ENCODE peak calls at places on chromosomes 1 and 21, in four cellular contexts. X is occipital lobe, J is NCI-H748 treated with DMSO at 0.1 percent for 48 hours, L is Right ventricle myocardium superior. P is an unnamed sample.

GRCh38 chr1:175508320-175509110 is 234.9 kb downstream of the TNR start:
- DNase-seq in X (no peak), J (no peak), L (no peak), P (no peak)

GRCh38 chr1:156281281-156282142 is 1.1 kb downstream of the SMG5 start:
- DNase-seq in X (no peak), J (no peak), L (peak), P (peak)

GRCh38 chr1:44500181-44501021 is 95.3 kb downstream of the RNF220 start:
- DNase-seq in X (peak), L (no peak), J (no peak), P (peak)

GRCh38 chr1:172487550-172487949 is 43.7 kb upstream of the PIGC start:
- DNase-seq in L (no peak), X (no peak), J (no peak), P (no peak)

GRCh38 chr1:46202975-46203737 is at the start of gene LURAP1:
- DNase-seq in J (peak), L (peak), X (peak), P (peak)

GRCh38 chr1:109304221-109304915 is 2.4 kb downstream of the MYBPHL start:
- DNase-seq in J (no peak), L (no peak), X (peak), P (no peak)

GRCh38 chr1:25906644-25907300 is 553 bp upstream of the STMN1 start:
- DNase-seq in L (no peak), X (no peak), J (peak), P (peak)

GRCh38 chr1:185733818-185734709 is at the start of gene HMCN1:
- DNase-seq in X (peak), J (no peak), L (peak), P (peak)

GRCh38 chr1:10606070-10606469 is 131.3 kb downstream of the PEX14 start:
- DNase-seq in X (no peak), L (no peak), J (no peak), P (no peak)

GRCh38 chr1:162218546-162218945 is 149.1 kb downstream of the NOS1AP start:
- DNase-seq in J (no peak), L (no peak), X (no peak), P (no peak)

GRCh38 chr1:43418858-43419257 is 29.2 kb downstream of the SZT2 start:
- DNase-seq in J (no peak), X (no peak), L (no peak), P (no peak)

GRCh38 chr1:86866665-86867064 is 47.3 kb downstream of the SELENOF start:
- DNase-seq in L (no peak), J (no peak), X (no peak), P (no peak)

GRCh38 chr1:157798211-157798610 is 21.3 kb upstream of the FCRL2 start:
- DNase-seq in X (no peak), L (no peak), J (no peak), P (no peak)

GRCh38 chr1:52554756-52555155 is 1.9 kb upstream of the TUT4 start:
- DNase-seq in L (no peak), X (no peak), J (peak), P (no peak)

GRCh38 chr1:173392895-173393654 is 84.1 kb upstream of the PRDX6 start:
- DNase-seq in J (no peak), X (no peak), L (no peak), P (no peak)

GRCh38 chr1:30898031-30898815 is 10.3 kb downstream of the SDC3 start:
- DNase-seq in J (no peak), X (no peak), L (no peak), P (no peak)

GRCh38 chr1:224637510-224637909 is 21.4 kb downstream of the CNIH3 start:
- DNase-seq in J (no peak), X (no peak), L (no peak), P (no peak)

GRCh38 chr1:242723044-242723742 is 198.7 kb upstream of the PLD5 start:
- DNase-seq in L (no peak), J (no peak), X (no peak), P (no peak)

GRCh38 chr1:147808025-147808424 is 47.6 kb upstream of the GJA5 start:
- DNase-seq in J (no peak), L (no peak), X (no peak), P (no peak)

GRCh38 chr1:63537940-63538339 is 14.6 kb downstream of the EFCAB7 start:
- DNase-seq in L (no peak), X (no peak), J (no peak), P (no peak)

GRCh38 chr21:38819719-38820147 is 14.0 kb downstream of the ETS2 start:
- DNase-seq in J (no peak), L (no peak), X (no peak), P (no peak)

GRCh38 chr1:60764489-60764888 is 317.9 kb upstream of the NFIA start:
- DNase-seq in J (no peak), L (no peak), X (no peak), P (no peak)

GRCh38 chr1:50861742-50862141 is 98.3 kb downstream of the FAF1 start:
- DNase-seq in J (no peak), X (no peak), L (no peak), P (no peak)

GRCh38 chr1:64421377-64421776 is 48.6 kb upstream of the CACHD1 start:
- DNase-seq in J (no peak), X (no peak), L (no peak), P (no peak)

GRCh38 chr1:226332947-226333346 is 24.0 kb upstream of the LIN9 start:
- DNase-seq in X (no peak), J (no peak), L (no peak), P (no peak)

GRCh38 chr1:168362991-168363390 is 82.3 kb downstream of the TBX19 start:
- DNase-seq in L (no peak), X (no peak), J (no peak), P (no peak)

GRCh38 chr1:221708987-221709386 is 32.9 kb downstream of the DUSP10 start:
- DNase-seq in J (peak), L (no peak), X (peak), P (no peak)

GRCh38 chr1:69121708-69122107 is 446.0 kb upstream of the LRRC7 start:
- DNase-seq in L (no peak), J (no peak), X (no peak), P (no peak)

GRCh38 chr1:109543988-109544735 is 4.3 kb upstream of the GNAI3 start:
- DNase-seq in J (no peak), L (no peak), X (no peak), P (no peak)

P was measured in heart left ventricle.